ENCODE peak calls at places on chromosomes 6 and 20, in four cellular contexts. E, Q, R and T are unnamed samples.

GRCh38 chr20:48640871-48641270 is 186.9 kb downstream of the PREX1 start:
- DNase-seq in Q (no peak), R (no peak), E (no peak), T (no peak)

GRCh38 chr6:118761643-118762042 is 110.3 kb upstream of the CEP85L start:
- DNase-seq in E (no peak), Q (no peak), R (no peak), T (no peak)

GRCh38 chr20:3804254-3804751 is 8.2 kb downstream of the CDC25B start:
- DNase-seq in R (no peak), E (no peak), Q (no peak), T (no peak)

GRCh38 chr6:104625536-104625935 is 234.2 kb downstream of the HACE1 start:
- DNase-seq in Q (peak), R (no peak), E (no peak), T (no peak)

GRCh38 chr6:25477006-25477590 is 174.9 kb upstream of the SCGN start:
- DNase-seq in E (no peak), R (no peak), Q (no peak), T (no peak)

GRCh38 chr6:104995989-104996617 is 39.2 kb downstream of the LIN28B start:
- DNase-seq in R (no peak), Q (peak), E (no peak), T (no peak)

GRCh38 chr6:2665169-2666070 is 85.3 kb downstream of the MYLK4 start:
- DNase-seq in Q (no peak), E (no peak), R (no peak), T (no peak)

GRCh38 chr20:25036331-25036936 is 21.5 kb downstream of the ACSS1 start:
- DNase-seq in E (no peak), R (no peak), Q (no peak), T (no peak)

GRCh38 chr6:150687508-150687907 is 87.8 kb downstream of the PLEKHG1 start:
- DNase-seq in R (no peak), E (no peak), Q (no peak), T (no peak)

GRCh38 chr6:37134622-37135191 is 35.2 kb upstream of the PIM1 start:
- DNase-seq in Q (peak), R (no peak), E (no peak), T (peak)

GRCh38 chr20:48959902-48960550 is 38.5 kb downstream of the ARFGEF2 start:
- DNase-seq in R (no peak), E (no peak), Q (no peak), T (no peak)

GRCh38 chr20:35008411-35009342 is 53.0 kb downstream of the MYH7B start:
- DNase-seq in R (no peak), E (no peak), Q (peak), T (peak)

GRCh38 chr20:35952480-35953410 is 1.6 kb downstream of the SCAND1 start:
- DNase-seq in R (no peak), E (no peak), Q (peak), T (no peak)

GRCh38 chr6:1580585-1580984 is 29.1 kb upstream of the FOXC1 start:
- DNase-seq in R (peak), E (no peak), Q (no peak), T (no peak)

GRCh38 chr6:144151010-144151727 is 852 bp downstream of the STX11 start:
- DNase-seq in R (no peak), E (no peak), Q (no peak), T (peak)